ENCODE peak calls at places on chromosome 2, in four cellular contexts. A is fibroblast of lung, D is HepG2, Z is GM23248. Q is an unnamed sample.

GRCh38 chr2:196204991-196205766 is 33.8 kb upstream of the STK17B start:
- DNase-seq in A (no peak), D (no peak), Z (no peak), Q (no peak)

GRCh38 chr2:43258547-43259156 is 32.2 kb upstream of the ZFP36L2 start:
- DNase-seq in A (no peak), D (peak), Z (no peak), Q (no peak)

GRCh38 chr2:163319006-163319405 is 416.8 kb downstream of the FIGN start:
- DNase-seq in A (peak), D (no peak), Z (peak), Q (peak)

GRCh38 chr2:141392517-141393213 is 738.2 kb downstream of the LRP1B start:
- DNase-seq in A (peak), D (peak), Z (peak), Q (peak)

GRCh38 chr2:95277246-95277906 is 3.1 kb downstream of the PROM2 start:
- DNase-seq in A (no peak), D (peak), Z (peak), Q (peak)

GRCh38 chr2:175567435-175568061 is 386.0 kb upstream of the ATP5MC3 start:
- DNase-seq in A (no peak), D (no peak), Z (no peak), Q (no peak)

GRCh38 chr2:230899287-230899686 is 25.8 kb downstream of the GPR55 start:
- DNase-seq in A (no peak), D (no peak), Z (no peak), Q (no peak)

GRCh38 chr2:62409442-62409841 is 96.6 kb downstream of the TMEM17 start:
- DNase-seq in A (peak), D (no peak), Z (peak), Q (peak)

GRCh38 chr2:48007699-48008268 is 101.5 kb upstream of the FBXO11 start:
- DNase-seq in A (no peak), D (no peak), Z (no peak), Q (no peak)

GRCh38 chr2:2014251-2014761 is 270.0 kb upstream of the PXDN start:
- DNase-seq in A (peak), D (no peak), Z (peak), Q (no peak)

GRCh38 chr2:167215595-167215994 is 327.3 kb downstream of the XIRP2 start:
- DNase-seq in A (no peak), D (no peak), Z (no peak), Q (no peak)

GRCh38 chr2:72917875-72918660 is 749 bp downstream of the EMX1 start:
- DNase-seq in A (no peak), D (no peak), Z (no peak), Q (no peak)
- TF ChIP-seq EZH2 in A (no peak), D (peak), Z (peak), Q (peak)

GRCh38 chr2:233852056-233852455 is 2.3 kb downstream of the HJURP start:
- DNase-seq in A (no peak), D (no peak), Z (no peak), Q (no peak)
- H3K9ac ChIP-seq in A (no peak), D (peak), Z (peak), Q (peak)

GRCh38 chr2:58428553-58429284 is 187.6 kb upstream of the FANCL start:
- DNase-seq in A (peak), D (no peak), Z (peak), Q (no peak)
- TF ChIP-seq EZH2 in A (no peak), D (peak), Z (no peak), Q (no peak)

GRCh38 chr2:140355481-140356090 is 1575.4 kb upstream of the NXPH2 start:
- DNase-seq in A (no peak), D (no peak), Z (no peak), Q (no peak)

GRCh38 chr2:140353541-140353940 is 1573.4 kb upstream of the NXPH2 start:
- DNase-seq in A (peak), D (no peak), Z (peak), Q (peak)

GRCh38 chr2:140359056-140359771 is 1579.0 kb upstream of the NXPH2 start:
- DNase-seq in A (peak), D (no peak), Z (no peak), Q (no peak)

GRCh38 chr2:140354544-140354943 is 1574.4 kb upstream of the NXPH2 start:
- DNase-seq in A (no peak), D (no peak), Z (no peak), Q (no peak)

GRCh38 chr2:140356697-140357096 is 1576.5 kb upstream of the NXPH2 start:
- DNase-seq in A (no peak), D (no peak), Z (no peak), Q (no peak)
- H3K9ac ChIP-seq in A (no peak), D (no peak), Z (no peak), Q (no peak)

GRCh38 chr2:119011910-119012209 is 69.9 kb downstream of the MARCO start:
- DNase-seq in A (no peak), D (no peak), Z (no peak), Q (no peak)
- TF ChIP-seq EZH2 in A (no peak), D (no peak), Z (no peak), Q (no peak)

DNA sequence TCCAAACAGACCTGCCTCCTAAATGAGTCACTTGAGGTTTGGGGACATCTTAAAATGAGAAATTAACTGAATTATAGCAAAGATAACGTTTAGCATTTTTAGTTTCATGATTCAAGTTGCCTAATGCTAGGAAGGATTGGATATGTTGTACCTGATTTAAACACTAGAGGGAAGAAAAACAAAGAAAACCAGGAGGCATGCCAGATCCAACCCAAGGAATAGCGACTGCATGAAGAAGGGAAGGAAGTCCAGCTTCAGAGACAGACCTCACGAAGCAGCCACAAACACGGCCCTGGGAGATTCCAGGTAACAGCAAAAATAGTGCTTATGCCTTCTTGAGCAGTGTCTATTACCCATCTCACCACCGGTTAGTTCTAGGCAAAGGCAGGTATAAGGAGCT is 499.9 kb upstream of the SPHKAP start:
- DNase-seq in A (peak), D (no peak), Z (peak), Q (peak)
- H3K9ac ChIP-seq in A (no peak), D (no peak), Z (no peak), Q (no peak)

DNA sequence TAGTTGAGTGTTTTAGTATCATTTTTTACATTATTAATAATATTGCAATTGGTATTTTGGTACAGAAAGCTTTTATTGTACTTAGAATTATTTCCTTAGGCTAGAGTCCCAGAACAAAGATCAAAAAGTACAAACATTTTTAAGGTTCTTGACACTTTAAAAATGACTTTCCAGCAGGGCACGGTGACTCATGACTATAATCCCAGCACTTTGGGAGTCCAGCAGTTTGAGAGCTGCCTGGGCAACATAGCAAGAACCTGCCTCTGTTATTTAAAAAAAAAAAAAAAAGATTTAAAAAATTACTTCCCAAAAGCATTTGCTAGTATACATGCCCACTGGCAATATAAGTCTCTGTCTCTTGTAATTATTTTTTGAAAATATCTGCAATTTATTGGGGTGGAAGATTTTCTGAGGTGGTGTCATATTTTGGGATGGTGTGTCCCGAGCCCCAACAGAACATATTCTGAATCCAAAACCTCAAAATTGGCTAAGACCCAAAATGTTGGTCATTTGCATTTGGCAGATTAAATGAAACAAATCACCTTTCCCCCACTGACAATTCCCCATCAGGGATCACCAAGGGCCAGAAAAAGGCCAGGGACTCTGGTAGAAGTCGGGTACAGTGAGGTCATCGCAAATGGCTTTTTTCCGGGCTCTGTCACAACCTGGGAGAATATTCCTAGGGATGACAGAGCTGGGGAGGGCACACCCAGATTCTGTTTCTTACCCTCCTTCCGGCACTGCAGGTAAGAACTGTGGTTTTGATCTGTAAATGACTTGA is 42.1 kb downstream of the NIFK start:
- DNase-seq in A (peak), D (no peak), Z (peak), Q (peak)
- TF ChIP-seq EZH2 in A (no peak), D (no peak), Z (no peak), Q (no peak)

DNA sequence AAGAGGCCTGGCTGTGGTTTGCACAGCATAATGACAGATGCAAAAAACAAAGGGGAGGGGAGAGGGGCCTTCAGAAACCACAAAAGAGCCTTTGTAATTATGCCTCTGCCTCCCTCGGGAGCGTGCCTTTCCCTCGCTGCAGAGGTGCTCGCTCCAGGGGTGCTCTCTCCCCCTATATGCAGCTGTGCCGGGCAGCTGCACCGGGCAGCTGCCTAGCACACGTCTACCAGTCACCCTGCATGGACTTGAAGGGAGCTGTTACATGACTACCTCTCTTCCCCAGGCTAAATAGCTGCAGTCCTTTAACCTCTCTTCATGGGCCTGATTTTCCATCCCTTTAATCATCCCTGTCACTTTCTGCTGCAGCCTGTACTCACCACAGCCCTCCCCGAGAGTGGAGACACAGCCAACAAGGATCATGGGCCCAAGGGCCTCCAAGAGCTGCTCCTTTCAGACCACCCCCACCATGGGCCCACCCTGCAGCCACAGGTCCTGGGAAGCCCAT is 168.4 kb upstream of the PKDCC start:
- DNase-seq in A (peak), D (peak), Z (no peak), Q (no peak)
- H3K9ac ChIP-seq in A (no peak), D (no peak), Z (no peak), Q (no peak)